ENCODE peak calls at places on chromosomes 7 and 10, in seven cellular contexts. N is body of pancreas; S is gastrocnemius medialis; Z is AG04450; B is adrenal gland; C is prostate gland; R is CD8-positive, alpha-beta T cell. L is an unnamed sample.

GRCh38 chr7:78620931-78621330 is 822.4 kb downstream of the PHTF2 start:
- DNase-seq in N (no peak), S (no peak), Z (no peak), B (no peak), C (no peak), R (no peak), L (no peak)

GRCh38 chr10:24215603-24216002 is 6.7 kb downstream of the KIAA1217 start:
- DNase-seq in N (no peak), S (peak; percentile 40), Z (no peak), B (no peak), C (no peak), R (no peak), L (no peak)

GRCh38 chr10:52615756-52616419 is 156.7 kb downstream of the MBL2 start:
- DNase-seq in N (no peak), S (no peak), Z (no peak), B (no peak), C (no peak), R (no peak), L (no peak)

GRCh38 chr7:92061154-92061553 is 73.1 kb downstream of the CYP51A1 start:
- DNase-seq in N (peak; percentile 10), S (peak; percentile 54), Z (no peak), B (no peak), C (no peak), R (no peak), L (no peak)

GRCh38 chr7:45695249-45695995 is 121.3 kb downstream of the ADCY1 start:
- DNase-seq in N (no peak), S (no peak), Z (no peak), B (no peak), C (peak; percentile 1), R (peak; percentile 15), L (no peak)

GRCh38 chr7:19464241-19464640 is 244.6 kb downstream of the POLR1F start:
- DNase-seq in N (no peak), S (no peak), Z (no peak), B (no peak), C (no peak), R (no peak), L (no peak)

GRCh38 chr7:78301361-78301760 is 502.8 kb downstream of the PHTF2 start:
- DNase-seq in N (no peak), S (no peak), Z (no peak), B (no peak), C (no peak), R (no peak), L (no peak)

GRCh38 chr7:157490465-157490912 is 153.7 kb downstream of the DNAJB6 start:
- DNase-seq in N (peak; percentile 25), S (no peak), Z (no peak), B (no peak), C (no peak), R (peak; percentile 64), L (no peak)

DNA sequence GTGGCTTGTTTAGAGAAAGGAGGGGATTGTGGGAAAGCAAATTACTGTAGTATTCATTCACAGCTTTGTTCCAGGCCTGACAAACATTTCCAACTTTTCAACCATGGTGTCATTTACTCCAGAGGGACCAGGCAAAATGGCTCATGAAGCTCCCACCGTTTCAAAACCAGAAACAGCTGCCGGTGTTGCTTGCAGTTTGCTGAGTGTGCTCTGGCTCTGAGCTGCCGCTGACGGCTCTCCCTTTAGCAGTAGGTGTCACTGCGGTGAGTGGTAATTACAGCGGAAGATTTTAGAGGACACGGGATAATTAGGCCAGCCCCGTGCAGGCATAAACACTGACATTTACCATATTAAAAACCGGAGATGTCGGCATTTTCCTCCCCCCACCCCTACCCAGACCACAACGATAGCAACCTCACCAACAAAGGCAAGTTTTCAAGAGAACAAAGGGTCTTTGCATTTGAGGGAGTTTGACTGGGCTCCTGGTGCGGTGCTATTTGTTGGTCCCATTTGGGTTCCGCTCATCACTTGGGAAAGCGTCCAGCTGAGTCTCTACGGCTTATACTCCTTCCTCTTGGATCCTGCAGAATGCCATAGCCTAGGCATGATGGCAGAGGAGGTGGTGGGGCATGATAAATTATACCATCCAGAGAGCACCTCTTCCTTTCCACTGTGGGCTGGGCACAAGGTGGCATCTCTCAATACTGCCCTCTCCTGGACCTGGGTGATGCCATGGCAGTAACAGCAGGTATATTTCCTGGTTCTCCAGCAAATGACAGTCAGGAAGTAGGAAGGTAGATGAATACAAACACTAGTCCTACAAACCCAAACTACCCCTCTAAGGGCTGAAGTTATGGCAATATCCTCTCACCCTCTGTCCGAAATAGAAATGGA is 1005.2 kb downstream of the KCNMA1 start:
- DNase-seq in N (peak; percentile 71), S (no peak), Z (no peak), B (peak; percentile 25), C (no peak), R (no peak), L (no peak)
- TF ChIP-seq CTCF in N (peak; percentile 62), S (no peak), Z (peak; percentile 18), B (no peak), C (peak; percentile 13), R (no peak), L (no peak)

DNA sequence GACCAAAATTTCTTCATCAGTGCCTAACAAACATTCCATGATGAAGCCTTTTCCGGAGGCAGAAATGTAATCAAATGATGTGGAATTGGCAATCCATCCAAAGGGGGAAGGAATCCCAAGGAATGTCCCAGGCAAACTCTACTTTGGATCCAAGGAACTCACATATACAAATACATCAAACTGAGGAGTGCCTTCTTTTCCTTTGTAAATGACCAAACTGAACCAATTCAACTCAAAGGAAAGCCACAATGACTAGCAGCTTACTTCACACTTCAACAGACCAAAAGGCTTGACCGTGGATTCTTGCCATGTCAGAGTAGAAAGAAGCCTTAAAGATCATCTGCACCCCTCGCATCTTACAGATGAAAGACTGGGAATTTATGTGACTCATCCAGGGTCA is 79.7 kb upstream of the MACROH2A2 start:
- DNase-seq in N (no peak), S (no peak), Z (peak; percentile 39), B (no peak), C (no peak), R (no peak), L (no peak)
- H3K27me3 ChIP-seq in N (no peaks in the 10 kb centered on the region), S (no peaks in the 10 kb centered on the region), Z (peaks cover 9% of the 10 kb centered on the region), B (no peaks in the 10 kb centered on the region), C (no peaks in the 10 kb centered on the region), R (no peaks in the 10 kb centered on the region), L (no peaks in the 10 kb centered on the region)

GRCh38 chr7:2923886-2924574 is 79.9 kb upstream of the GNA12 start:
- DNase-seq in N (no peak), S (no peak), Z (no peak), B (no peak), C (no peak), R (no peak), L (no peak)
- TF ChIP-seq CTCF in N (no peak), S (no peak), Z (no peak), B (no peak), C (no peak), R (no peak), L (no peak)

GRCh38 chr10:117543999-117544728 is 1.6 kb downstream of the EMX2 start:
- DNase-seq in N (no peak), S (no peak), Z (no peak), B (no peak), C (no peak), R (no peak), L (no peak)
- H3K27me3 ChIP-seq in N (peaks cover 56% of the 10 kb centered on the region), S (peaks cover 86% of the 10 kb centered on the region), Z (peaks cover 94% of the 10 kb centered on the region), B (peaks cover 90% of the 10 kb centered on the region), C (peaks cover 67% of the 10 kb centered on the region), R (peaks cover 12% of the 10 kb centered on the region), L (peaks cover 8% of the 10 kb centered on the region)

GRCh38 chr10:42836771-42837468 is 54.3 kb downstream of the BMS1 start:
- DNase-seq in N (peak; percentile 7), S (no peak), Z (no peak), B (no peak), C (no peak), R (no peak), L (no peak)
- TF ChIP-seq CTCF in N (no peak), S (no peak), Z (peak; percentile 29), B (no peak), C (no peak), R (no peak), L (no peak)

DNA sequence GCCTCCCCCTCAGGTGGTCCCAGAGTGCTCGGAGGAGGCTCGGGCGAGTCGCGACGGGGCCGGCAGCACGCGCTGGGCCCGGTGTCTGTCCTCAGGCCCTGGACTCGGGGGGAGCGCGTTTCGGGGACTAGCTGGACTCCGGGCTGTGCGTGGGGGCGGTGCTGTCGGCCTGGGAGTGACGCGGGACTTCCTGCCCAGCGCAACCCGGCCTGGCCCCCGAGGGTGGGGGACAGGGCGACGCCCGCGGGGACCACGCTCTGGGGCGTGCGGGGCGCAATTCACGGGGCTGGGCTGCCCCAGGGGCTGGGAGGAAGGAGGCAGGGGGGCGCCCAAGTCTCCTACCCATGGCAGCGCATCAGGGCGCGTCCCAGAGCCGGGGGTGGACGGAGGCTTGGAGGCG is 2.4 kb upstream of the VENTX start:
- DNase-seq in N (peak; percentile 32), S (no peak), Z (no peak), B (no peak), C (no peak), R (no peak), L (no peak)
- H3K27me3 ChIP-seq in N (peaks cover 26% of the 10 kb centered on the region), S (peaks cover 75% of the 10 kb centered on the region), Z (peaks cover 73% of the 10 kb centered on the region), B (peaks cover 72% of the 10 kb centered on the region), C (peaks cover 60% of the 10 kb centered on the region), R (peaks cover 18% of the 10 kb centered on the region), L (peaks cover 33% of the 10 kb centered on the region)

GRCh38 chr7:44565795-44566559 is 7.7 kb downstream of the DDX56 start:
- DNase-seq in N (no peak), S (no peak), Z (no peak), B (no peak), C (no peak), R (no peak), L (no peak)
- TF ChIP-seq CTCF in N (no peak), S (peak; percentile 37), Z (no peak), B (peak; percentile 35), C (no peak), R (no peak), L (no peak)

DNA sequence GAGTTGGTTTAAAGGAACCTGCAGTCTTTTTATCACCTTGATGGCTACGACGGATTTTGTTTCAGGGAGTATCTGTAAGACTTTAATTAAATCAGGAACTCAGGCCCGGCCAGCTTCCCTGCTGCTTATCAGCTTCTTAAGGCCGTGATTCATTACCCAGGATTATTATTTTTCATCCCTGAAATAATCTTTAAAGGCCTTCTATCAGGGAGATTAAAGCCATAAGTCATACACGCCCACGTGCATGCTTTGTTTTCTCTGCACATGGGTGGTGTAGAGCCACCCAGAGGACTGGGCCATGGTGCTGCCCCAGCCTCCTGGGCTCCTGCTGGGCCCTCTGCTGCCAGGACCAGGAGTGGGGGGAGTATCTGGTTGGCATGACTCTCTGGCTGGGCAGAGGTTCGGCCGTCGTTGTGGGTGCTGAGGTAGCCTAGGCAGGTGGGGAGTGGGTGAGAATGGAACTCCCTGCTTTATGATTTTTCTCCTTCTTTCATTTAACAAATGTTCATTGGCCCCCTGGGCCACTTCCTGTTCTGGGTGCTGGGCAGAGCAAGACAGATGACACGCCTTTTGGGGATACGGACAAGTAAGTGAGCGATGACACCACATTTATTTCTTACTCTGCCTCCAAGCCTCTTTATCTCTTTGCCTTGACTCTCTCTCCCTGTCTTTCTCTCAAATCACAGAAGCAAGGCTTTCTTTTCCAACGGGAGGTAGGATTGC is 39.0 kb upstream of the PCBD1 start:
- DNase-seq in N (no peak), S (no peak), Z (no peak), B (no peak), C (no peak), R (no peak), L (no peak)
- H3K27me3 ChIP-seq in N (no peaks in the 10 kb centered on the region), S (no peaks in the 10 kb centered on the region), Z (peaks cover 40% of the 10 kb centered on the region), B (peaks cover 9% of the 10 kb centered on the region), C (no peaks in the 10 kb centered on the region), R (no peaks in the 10 kb centered on the region), L (no peaks in the 10 kb centered on the region)

DNA sequence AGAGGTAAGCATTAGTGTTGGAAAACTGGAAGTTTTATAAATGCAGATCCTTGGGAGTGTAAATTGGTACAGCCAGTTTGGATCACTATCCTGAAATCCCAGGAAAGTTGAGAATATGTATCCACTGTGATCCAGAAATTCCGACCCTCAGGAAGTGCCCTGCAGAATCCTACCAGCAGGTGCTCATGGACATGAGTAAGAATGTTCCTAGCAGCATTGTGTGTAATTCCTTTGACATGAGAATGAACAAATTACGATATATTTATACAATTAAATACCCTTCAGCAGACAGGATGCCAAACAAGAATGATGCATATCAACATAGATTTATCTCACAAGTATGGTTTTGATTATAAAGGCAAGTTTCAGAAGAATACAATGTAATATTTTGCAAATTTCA is 181.6 kb downstream of the XPNPEP1 start:
- DNase-seq in N (no peak), S (no peak), Z (no peak), B (no peak), C (no peak), R (no peak), L (no peak)
- TF ChIP-seq CTCF in N (no peak), S (no peak), Z (no peak), B (no peak), C (no peak), R (no peak), L (no peak)

L was measured in lung.